ENCODE peak calls at places on chromosomes 5 and 9, in five cellular contexts. X is left ventricle myocardium inferior; I is HAP-1; Z is cardiac muscle cell; A is CD8-positive, alpha-beta memory T cell. E is an unnamed sample.

GRCh38 chr9:111966851-111967250 is 70.2 kb downstream of the UGCG start:
- DNase-seq in X (no peak), I (no peak), Z (no peak), A (no peak), E (no peak)

GRCh38 chr5:96765043-96765442 is 42.7 kb downstream of the ERAP1 start:
- DNase-seq in X (no peak), I (no peak), Z (no peak), A (no peak), E (no peak)

GRCh38 chr5:135481908-135482307 is 29.8 kb upstream of the TIFAB start:
- DNase-seq in X (no peak), I (no peak), Z (no peak), A (no peak), E (no peak)

GRCh38 chr9:100437860-100438805 is 11.2 kb downstream of the MSANTD3 start:
- DNase-seq in X (peak; percentile 43), I (peak; percentile 86), Z (peak; percentile 72), A (peak; percentile 56), E (peak; percentile 48)

GRCh38 chr5:673837-674629 is 19.1 kb downstream of the TPPP start:
- DNase-seq in X (peak; percentile 65), I (peak; percentile 28), Z (no peak), A (no peak), E (peak; percentile 51)

GRCh38 chr5:140044041-140044440 is 942 bp upstream of the NRG2 start:
- DNase-seq in X (no peak), I (no peak), Z (peak; percentile 38), A (no peak), E (no peak)

GRCh38 chr9:92164490-92164889 is 49.3 kb upstream of the SPTLC1 start:
- DNase-seq in X (no peak), I (no peak), Z (no peak), A (no peak), E (no peak)

GRCh38 chr5:151578326-151579025 is 12.7 kb downstream of the FAT2 start:
- DNase-seq in X (no peak), I (no peak), Z (no peak), A (no peak), E (no peak)

GRCh38 chr5:102865171-102865509 is 110.0 kb downstream of the PAM start:
- DNase-seq in X (no peak), I (no peak), Z (peak; percentile 3), A (no peak), E (no peak)

GRCh38 chr9:127741831-127742434 is 6.8 kb upstream of the TOR2A start:
- DNase-seq in X (peak; percentile 81), I (peak; percentile 57), Z (peak; percentile 96), A (no peak), E (peak; percentile 90)

GRCh38 chr9:71763752-71764332 is 4.5 kb downstream of the CEMIP2 start:
- DNase-seq in X (no peak), I (no peak), Z (no peak), A (no peak), E (no peak)

GRCh38 chr5:1938310-1939000 is 55.7 kb upstream of the IRX4 start:
- DNase-seq in X (no peak), I (no peak), Z (no peak), A (no peak), E (no peak)
- H3K4me1 ChIP-seq in X (no peaks in the 10 kb centered on the region), I (no peaks in the 10 kb centered on the region), Z (no peaks in the 10 kb centered on the region), A (no peaks in the 10 kb centered on the region), E (no peaks in the 10 kb centered on the region)

GRCh38 chr5:88674262-88675158 is 208.5 kb downstream of the MEF2C start:
- DNase-seq in X (no peak), I (peak; percentile 85), Z (peak; percentile 56), A (no peak), E (no peak)

GRCh38 chr5:88677502-88677901 is 205.5 kb downstream of the MEF2C start:
- DNase-seq in X (no peak), I (no peak), Z (no peak), A (no peak), E (no peak)

GRCh38 chr5:88676637-88677481 is 206.1 kb downstream of the MEF2C start:
- DNase-seq in X (no peak), I (no peak), Z (no peak), A (no peak), E (no peak)

GRCh38 chr5:88675758-88676636 is 207.0 kb downstream of the MEF2C start:
- DNase-seq in X (no peak), I (peak; percentile 90), Z (peak; percentile 55), A (no peak), E (no peak)

GRCh38 chr5:88675159-88675757 is 207.7 kb downstream of the MEF2C start:
- DNase-seq in X (no peak), I (no peak), Z (no peak), A (no peak), E (no peak)
- H3K4me3 ChIP-seq in X (peak overlapping the region; percentile 66), I (peak overlapping the region; percentile 48), Z (peak overlapping the region; percentile 39), A (peak overlapping the region; percentile 34), E (peak overlapping the region; percentile 49)

GRCh38 chr9:36337865-36338264 is 62.2 kb downstream of the RNF38 start:
- DNase-seq in X (peak; percentile 48), I (no peak), Z (no peak), A (no peak), E (no peak)
- H3K4me1 ChIP-seq in X (peaks cover 22% of the 10 kb centered on the region), I (no peaks in the 10 kb centered on the region), Z (no peaks in the 10 kb centered on the region), A (no peaks in the 10 kb centered on the region), E (no peaks in the 10 kb centered on the region)

GRCh38 chr5:149407331-149408251 is 28.5 kb upstream of the IL17B start:
- DNase-seq in X (no peak), I (no peak), Z (no peak), A (no peak), E (no peak)

GRCh38 chr5:149409268-149409948 is 30.3 kb upstream of the IL17B start:
- DNase-seq in X (no peak), I (no peak), Z (no peak), A (no peak), E (no peak)

GRCh38 chr5:149406979-149407306 is 27.9 kb upstream of the IL17B start:
- DNase-seq in X (no peak), I (no peak), Z (no peak), A (no peak), E (no peak)

GRCh38 chr5:149410071-149410470 is 31.0 kb upstream of the IL17B start:
- DNase-seq in X (no peak), I (no peak), Z (no peak), A (no peak), E (no peak)

DNA sequence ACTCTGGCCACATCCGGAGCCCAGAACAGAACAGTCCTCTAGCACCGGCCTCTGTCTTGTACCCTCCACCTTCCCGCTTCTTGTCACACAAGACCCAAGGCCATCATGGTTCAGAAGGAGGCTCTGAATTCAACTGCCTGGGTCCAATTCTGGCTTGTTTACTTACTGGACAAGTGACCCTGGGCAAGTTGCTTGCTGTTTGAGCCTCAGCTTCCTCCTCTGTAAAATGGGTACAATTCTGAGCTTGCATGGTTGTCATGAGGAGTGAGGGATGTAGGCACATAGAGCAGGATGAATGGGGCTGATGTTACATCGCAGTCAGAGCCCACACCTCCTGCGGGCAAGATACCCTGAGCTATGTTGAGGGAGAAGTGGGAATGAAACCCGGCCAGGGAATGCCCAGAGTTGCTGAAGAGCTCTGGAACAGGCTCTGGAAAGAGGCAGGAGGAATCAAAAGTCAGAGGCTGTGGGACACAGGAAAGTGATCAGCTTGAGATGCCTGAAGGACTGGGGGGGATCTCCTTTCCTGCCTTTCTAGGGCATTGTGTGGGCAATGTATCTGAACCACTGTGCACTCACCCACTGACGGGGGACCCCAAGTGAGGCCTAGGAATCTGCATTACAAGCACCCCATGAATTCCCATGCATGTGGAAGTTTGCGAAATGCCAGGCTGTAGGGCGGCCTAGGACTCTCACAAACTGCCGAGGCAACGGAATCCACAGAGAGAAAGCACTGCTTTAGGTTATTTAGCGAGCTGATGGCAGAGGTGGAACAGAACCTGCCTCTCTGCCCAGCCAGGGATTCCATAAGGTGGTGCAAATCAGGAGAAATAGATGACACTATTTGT is 29.4 kb upstream of the IL17B start:
- DNase-seq in X (no peak), I (no peak), Z (no peak), A (no peak), E (no peak)
- H3K4me3 ChIP-seq in X (peak overlapping the region; percentile 63), I (no peak overlapping the region), Z (no peak overlapping the region), A (no peak overlapping the region), E (peak overlapping the region; percentile 54)

GRCh38 chr5:14134771-14135170 is 8.4 kb upstream of the TRIO start:
- DNase-seq in X (no peak), I (no peak), Z (no peak), A (no peak), E (no peak)
- H3K4me1 ChIP-seq in X (peaks cover 34% of the 10 kb centered on the region), I (no peaks in the 10 kb centered on the region), Z (peaks cover 7% of the 10 kb centered on the region), A (no peaks in the 10 kb centered on the region), E (peaks cover 6% of the 10 kb centered on the region)

GRCh38 chr9:137620581-137620980 is 1.8 kb downstream of the EHMT1 start:
- DNase-seq in X (no peak), I (no peak), Z (no peak), A (no peak), E (no peak)
- H3K4me3 ChIP-seq in X (peak overlapping the region; percentile 83), I (peak overlapping the region; percentile 0), Z (no peak overlapping the region), A (peak overlapping the region; percentile 11), E (no peak overlapping the region)

GRCh38 chr9:95028855-95029219 is 288.7 kb downstream of the FANCC start:
- DNase-seq in X (no peak), I (no peak), Z (no peak), A (no peak), E (no peak)
- H3K4me1 ChIP-seq in X (peaks cover 100% of the 10 kb centered on the region), I (peaks cover 15% of the 10 kb centered on the region), Z (peaks cover 45% of the 10 kb centered on the region), A (no peaks in the 10 kb centered on the region), E (peaks cover 90% of the 10 kb centered on the region)